ENCODE peak calls at places on chromosome 14, in nine cellular contexts. Y is OCI-LY7, Z is IMR-90, C is transverse colon, H is astrocyte of the cerebellum, T is lower lobe of right lung, L is pancreas, P is fibroblast of mammary gland, B is GM12865. G is an unnamed sample.

GRCh38 chr14:63578300-63578699 is 35.1 kb upstream of the PPP2R5E start:
- DNase-seq in C (no peak), B (no peak), H (no peak), Z (peak), Y (no peak), T (no peak), P (peak), L (no peak), G (no peak)

GRCh38 chr14:100780646-100781355 is 45.1 kb upstream of the MEG3 start:
- DNase-seq in H (no peak), P (no peak), T (no peak), Y (no peak), Z (no peak), L (no peak), C (peak), B (no peak), G (no peak)

GRCh38 chr14:97456958-97457357 is 659.8 kb downstream of the VRK1 start:
- DNase-seq in T (no peak), Y (no peak), P (no peak), L (no peak), C (no peak), H (no peak), B (peak), Z (no peak), G (no peak)

GRCh38 chr14:36520601-36521525 is 831 bp upstream of the NKX2-1 start:
- DNase-seq in L (no peak), Z (peak), T (peak), H (no peak), B (no peak), C (peak), Y (no peak), P (peak), G (no peak)

GRCh38 chr14:102390486-102390885 is 27.7 kb downstream of the TECPR2 start:
- DNase-seq in C (no peak), L (no peak), Z (peak), Y (no peak), T (no peak), P (peak), H (peak), B (no peak), G (peak)

GRCh38 chr14:106318700-106319099 is 792.3 kb downstream of the TMEM121 start:
- DNase-seq in T (no peak), Y (peak), H (no peak), B (peak), Z (no peak), C (no peak), P (no peak), L (no peak), G (no peak)

GRCh38 chr14:57161583-57161982 is 107.1 kb downstream of the EXOC5 start:
- DNase-seq in L (no peak), T (no peak), Y (no peak), Z (no peak), P (no peak), C (no peak), H (no peak), B (no peak), G (no peak)

GRCh38 chr14:23539209-23539866 is 12.2 kb downstream of the ZFHX2 start:
- DNase-seq in L (no peak), T (no peak), P (peak), H (no peak), C (no peak), Z (peak), B (peak), Y (peak), G (peak)

GRCh38 chr14:54002653-54003052 is 46.0 kb upstream of the BMP4 start:
- DNase-seq in Y (no peak), T (no peak), B (no peak), C (no peak), H (no peak), P (peak), L (no peak), Z (peak), G (peak)

GRCh38 chr14:98186140-98186539 is 1085.9 kb downstream of the BCL11B start:
- DNase-seq in L (no peak), C (no peak), B (no peak), H (no peak), T (no peak), P (no peak), Z (no peak), Y (no peak), G (no peak)

GRCh38 chr14:79543966-79544365 is 667.3 kb downstream of the DIO2 start:
- DNase-seq in B (peak), Y (peak), T (no peak), L (no peak), C (no peak), H (peak), Z (peak), P (peak), G (peak)

DNA sequence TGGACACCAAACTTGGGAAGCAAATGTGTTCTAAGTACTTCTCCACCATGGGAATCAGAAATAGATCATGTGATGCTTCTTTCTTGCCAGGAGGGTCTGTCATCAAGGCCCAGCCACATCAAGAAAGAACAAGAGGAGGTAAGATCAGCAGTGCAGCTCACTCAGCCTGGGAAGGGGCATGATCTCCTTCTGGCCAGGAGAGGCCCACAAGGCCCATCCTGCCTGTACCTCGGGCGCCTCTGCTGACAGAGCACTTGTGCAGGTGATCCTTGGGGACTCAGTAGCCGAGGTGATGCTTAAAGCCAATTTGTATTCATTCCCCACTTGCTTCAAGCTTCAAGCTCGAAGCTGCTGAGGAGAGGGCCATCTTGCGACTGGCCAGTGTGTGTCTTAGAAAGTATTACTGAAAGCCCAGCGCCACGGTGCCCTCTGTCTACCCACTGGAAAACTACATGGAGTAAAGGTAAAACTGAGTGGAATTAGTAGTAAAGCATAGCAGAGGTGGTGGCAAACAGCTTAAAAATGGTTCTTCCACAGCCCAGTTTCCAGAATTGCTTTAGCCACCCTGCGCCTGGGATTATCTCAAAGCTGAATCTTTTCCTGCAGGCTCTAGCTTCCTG is 26.2 kb downstream of the RTRAF start:
- DNase-seq in L (no peak), Z (peak), T (no peak), Y (peak), P (no peak), H (no peak), B (no peak), C (no peak), G (no peak)
- TF ChIP-seq CTCF in L (no peak), Z (peak), T (peak), Y (peak), P (peak), H (peak), B (no peak), C (no peak), G (peak)

DNA sequence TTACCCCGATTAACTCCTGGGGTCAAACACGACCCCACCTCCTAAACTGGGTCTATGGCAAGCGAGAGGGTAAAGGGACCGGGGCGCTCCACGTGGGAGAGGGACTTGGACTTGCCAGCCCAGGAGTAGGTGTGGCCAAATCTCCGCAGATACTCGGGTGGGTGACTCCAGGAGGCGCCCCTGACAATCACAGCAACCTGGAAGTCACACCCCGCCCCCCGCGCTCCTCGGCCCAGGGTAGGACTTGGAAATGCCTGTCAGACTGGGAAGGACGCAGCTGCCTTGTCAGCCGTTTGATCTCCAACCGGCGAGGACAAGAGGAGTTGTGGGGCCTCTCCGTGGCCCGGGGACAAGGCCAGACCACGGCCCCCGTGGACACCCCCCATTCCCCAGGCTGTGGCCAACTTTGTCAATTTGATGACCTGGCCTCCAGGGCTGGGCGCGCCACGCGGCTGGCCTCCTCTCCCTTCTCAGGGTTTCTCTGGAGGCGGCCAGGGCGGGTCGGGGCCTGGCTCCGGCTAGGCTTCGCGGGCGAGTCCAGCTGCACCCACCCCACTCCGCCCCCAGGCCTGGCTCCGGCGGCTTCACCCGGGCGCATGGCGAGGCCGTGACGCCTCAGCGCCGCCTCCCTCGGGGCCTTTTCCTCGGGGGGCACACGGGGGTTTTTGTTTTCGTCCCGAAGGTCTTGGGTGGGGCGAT is 1.2 kb upstream of the BCL11B start:
- DNase-seq in P (no peak), Z (no peak), Y (no peak), T (no peak), B (no peak), C (peak), L (no peak), H (no peak), G (no peak)
- H3K4me3 ChIP-seq in P (no peak), Z (no peak), Y (no peak), T (peak), B (peak), C (peak), L (no peak), H (peak), G (no peak)

GRCh38 chr14:34912182-34912581 is 37.0 kb upstream of the BAZ1A start:
- DNase-seq in Y (peak), P (peak), B (peak), Z (no peak), C (no peak), H (no peak), L (no peak), T (no peak), G (no peak)
- TF ChIP-seq CTCF in Y (peak), P (no peak), B (no peak), Z (no peak), C (no peak), H (no peak), L (no peak), T (no peak), G (no peak)

DNA sequence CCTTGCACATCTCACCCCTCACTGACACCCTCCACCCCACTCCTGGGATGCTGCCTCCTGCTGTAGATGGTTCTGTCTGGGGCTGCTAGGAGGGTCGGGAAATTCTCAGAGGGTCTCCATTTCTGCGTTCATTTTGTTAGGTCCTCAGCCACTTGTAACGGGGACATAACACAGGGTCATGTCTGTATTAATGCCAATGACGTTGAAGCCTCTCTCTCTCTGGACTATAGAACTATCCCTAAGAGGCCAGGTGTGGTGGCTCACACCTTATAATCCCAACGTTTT is 14.6 kb downstream of the SIVA1 start:
- DNase-seq in P (no peak), B (no peak), T (no peak), Z (no peak), L (no peak), Y (no peak), H (no peak), C (no peak), G (no peak)
- H3K4me3 ChIP-seq in P (no peak), B (no peak), T (no peak), Z (no peak), L (no peak), Y (no peak), H (no peak), C (no peak), G (no peak)

GRCh38 chr14:76640923-76641395 is 120.3 kb upstream of the VASH1 start:
- DNase-seq in P (no peak), Z (no peak), H (no peak), L (no peak), Y (no peak), C (no peak), T (no peak), B (no peak), G (no peak)

GRCh38 chr14:76647699-76648298 is 113.5 kb upstream of the VASH1 start:
- DNase-seq in Z (peak), B (peak), C (peak), H (peak), L (no peak), P (peak), Y (peak), T (no peak), G (peak)

GRCh38 chr14:76641541-76641940 is 119.7 kb upstream of the VASH1 start:
- DNase-seq in Z (no peak), T (no peak), B (no peak), Y (no peak), L (no peak), P (no peak), H (no peak), C (no peak), G (no peak)

GRCh38 chr14:76639606-76640272 is 121.5 kb upstream of the VASH1 start:
- DNase-seq in Z (no peak), C (no peak), B (no peak), H (no peak), Y (no peak), L (no peak), T (no peak), P (peak), G (no peak)

GRCh38 chr14:76644875-76645518 is 116.3 kb upstream of the VASH1 start:
- DNase-seq in C (no peak), B (peak), T (no peak), P (peak), L (no peak), Y (peak), H (peak), Z (peak), G (peak)
- TF ChIP-seq CTCF in C (peak), B (peak), T (peak), P (peak), L (peak), Y (peak), H (peak), Z (peak), G (peak)

GRCh38 chr14:26595922-26596721 is 1.7 kb downstream of the NOVA1 start:
- DNase-seq in B (no peak), C (no peak), P (peak), L (no peak), Z (no peak), H (no peak), Y (no peak), T (no peak), G (peak)
- H3K4me3 ChIP-seq in B (no peak), C (peak), P (peak), L (peak), Z (peak), H (peak), Y (no peak), T (peak), G (peak)

GRCh38 chr14:99538733-99539132 is 57.5 kb downstream of the CCNK start:
- DNase-seq in L (no peak), T (no peak), B (no peak), H (no peak), C (no peak), P (no peak), Y (no peak), Z (no peak), G (no peak)
- TF ChIP-seq CTCF in L (no peak), T (no peak), B (no peak), H (no peak), C (no peak), P (no peak), Y (no peak), Z (no peak), G (no peak)

GRCh38 chr14:92704036-92704804 is 44.2 kb downstream of the LGMN start:
- DNase-seq in B (peak), P (no peak), Z (no peak), H (no peak), L (no peak), C (peak), T (no peak), Y (peak), G (no peak)

GRCh38 chr14:92704821-92705220 is 43.6 kb downstream of the LGMN start:
- DNase-seq in C (no peak), T (no peak), P (no peak), Z (no peak), Y (no peak), L (no peak), H (no peak), B (no peak), G (no peak)

GRCh38 chr14:92701826-92702225 is 46.6 kb downstream of the LGMN start:
- DNase-seq in T (no peak), B (no peak), L (no peak), Y (no peak), C (no peak), P (no peak), H (no peak), Z (no peak), G (no peak)

GRCh38 chr14:92703516-92703915 is 44.9 kb downstream of the LGMN start:
- DNase-seq in L (no peak), Y (no peak), H (no peak), C (no peak), P (no peak), B (no peak), T (no peak), Z (no peak), G (no peak)

GRCh38 chr14:92702441-92702918 is 45.9 kb downstream of the LGMN start:
- DNase-seq in H (no peak), L (no peak), Z (no peak), B (peak), P (no peak), T (no peak), C (no peak), Y (peak), G (no peak)
- H3K4me3 ChIP-seq in H (no peak), L (no peak), Z (no peak), B (no peak), P (no peak), T (no peak), C (no peak), Y (no peak), G (no peak)

G was measured in fibroblast of the aortic adventitia.